ENCODE peak calls at places on chromosomes 12 and 14, in four cellular contexts. A, L, F and I are unnamed samples.
A peak's percentile ranks its signal among the peaks of the same experiment; 100 is the strongest.

GRCh38 chr14:47935332-47935731 is 259.9 kb upstream of the MDGA2 start:
- DNase-seq in A (no peak), L (no peak), F (no peak), I (no peak)

GRCh38 chr12:46556820-46557524 is 184.4 kb upstream of the SLC38A2 start:
- DNase-seq in F (no peak), A (no peak), L (no peak), I (no peak)

GRCh38 chr12:117209626-117210025 is 19.4 kb upstream of the FBXO21 start:
- DNase-seq in A (no peak), L (no peak), F (no peak), I (no peak)

GRCh38 chr14:51848120-51848519 is 12.3 kb upstream of the GNG2 start:
- DNase-seq in A (no peak), F (no peak), L (no peak), I (no peak)

GRCh38 chr12:6772331-6772695 is at the start of gene LAG3:
- DNase-seq in A (no peak), F (no peak), L (no peak), I (no peak)

GRCh38 chr12:88383405-88383804 is 196.9 kb downstream of the KITLG start:
- DNase-seq in F (no peak), A (no peak), L (no peak), I (no peak)

GRCh38 chr14:22177870-22178269 is 411.2 kb downstream of the DAD1 start:
- DNase-seq in F (no peak), A (no peak), L (no peak), I (no peak)

GRCh38 chr14:78982551-78982950 is 812.4 kb downstream of the NRXN3 start:
- DNase-seq in L (no peak), A (no peak), F (no peak), I (no peak)

GRCh38 chr14:76769636-76770292 is 8.5 kb downstream of the VASH1 start:
- DNase-seq in A (no peak), L (no peak), F (no peak), I (no peak)

GRCh38 chr14:22266683-22267082 is 322.3 kb downstream of the DAD1 start:
- DNase-seq in F (no peak), A (no peak), L (no peak), I (no peak)

GRCh38 chr14:59424707-59425106 is 40.5 kb downstream of the GPR135 start:
- DNase-seq in A (no peak), F (no peak), L (no peak), I (no peak)

GRCh38 chr12:82426081-82426480 is 67.8 kb downstream of the METTL25 start:
- DNase-seq in F (no peak), A (no peak), L (no peak), I (no peak)

GRCh38 chr14:52895000-52895399 is 55.9 kb downstream of the FERMT2 start:
- DNase-seq in L (no peak), A (no peak), F (no peak), I (no peak)

GRCh38 chr12:94545937-94546771 is 86.5 kb upstream of the CEP83 start:
- DNase-seq in A (peak; percentile 44), L (peak; percentile 19), F (peak; percentile 47), I (peak; percentile 74)

GRCh38 chr12:104460041-104460757 is 3.5 kb downstream of the CHST11 start:
- DNase-seq in A (no peak), F (no peak), L (no peak), I (no peak)

GRCh38 chr12:104460973-104461693 is 4.4 kb downstream of the CHST11 start:
- DNase-seq in F (no peak), L (no peak), A (no peak), I (no peak)

GRCh38 chr12:104462931-104463339 is 6.2 kb downstream of the CHST11 start:
- DNase-seq in L (peak; percentile 88), A (no peak), F (no peak), I (no peak)

GRCh38 chr12:104463371-104463770 is 6.6 kb downstream of the CHST11 start:
- DNase-seq in A (no peak), F (no peak), L (no peak), I (no peak)

DNA sequence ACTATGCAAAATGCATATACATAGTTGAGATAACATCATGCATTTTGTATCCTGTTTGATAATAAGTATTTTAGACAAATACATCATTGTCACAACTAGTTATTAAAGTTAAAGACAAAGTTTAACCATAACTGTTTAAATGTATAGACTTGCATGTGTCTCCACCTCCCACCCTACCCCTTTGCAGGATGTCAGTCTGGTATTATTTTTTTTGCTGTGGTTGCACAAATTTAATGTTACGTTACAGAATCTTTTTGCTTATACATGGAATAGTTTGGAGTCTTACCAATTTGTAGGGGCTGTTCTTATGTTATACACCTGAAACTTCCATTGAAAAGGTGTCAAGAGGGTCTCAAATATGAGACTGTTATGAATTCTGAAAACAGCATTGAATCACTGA is 5.6 kb downstream of the CHST11 start:
- DNase-seq in F (no peak), L (no peak), A (no peak), I (no peak)
- H3K9ac ChIP-seq in F (no peak overlapping the region), L (no peak overlapping the region), A (no peak overlapping the region), I (no peak overlapping the region)

GRCh38 chr14:105926415-105927093 is 400.2 kb downstream of the TMEM121 start:
- DNase-seq in F (no peak), L (no peak), A (no peak), I (no peak)
- H3K9me3 ChIP-seq in F (peaks cover 51% of the 10 kb centered on the region), L (no peaks in the 10 kb centered on the region), A (no peaks in the 10 kb centered on the region), I (no peaks in the 10 kb centered on the region)

DNA sequence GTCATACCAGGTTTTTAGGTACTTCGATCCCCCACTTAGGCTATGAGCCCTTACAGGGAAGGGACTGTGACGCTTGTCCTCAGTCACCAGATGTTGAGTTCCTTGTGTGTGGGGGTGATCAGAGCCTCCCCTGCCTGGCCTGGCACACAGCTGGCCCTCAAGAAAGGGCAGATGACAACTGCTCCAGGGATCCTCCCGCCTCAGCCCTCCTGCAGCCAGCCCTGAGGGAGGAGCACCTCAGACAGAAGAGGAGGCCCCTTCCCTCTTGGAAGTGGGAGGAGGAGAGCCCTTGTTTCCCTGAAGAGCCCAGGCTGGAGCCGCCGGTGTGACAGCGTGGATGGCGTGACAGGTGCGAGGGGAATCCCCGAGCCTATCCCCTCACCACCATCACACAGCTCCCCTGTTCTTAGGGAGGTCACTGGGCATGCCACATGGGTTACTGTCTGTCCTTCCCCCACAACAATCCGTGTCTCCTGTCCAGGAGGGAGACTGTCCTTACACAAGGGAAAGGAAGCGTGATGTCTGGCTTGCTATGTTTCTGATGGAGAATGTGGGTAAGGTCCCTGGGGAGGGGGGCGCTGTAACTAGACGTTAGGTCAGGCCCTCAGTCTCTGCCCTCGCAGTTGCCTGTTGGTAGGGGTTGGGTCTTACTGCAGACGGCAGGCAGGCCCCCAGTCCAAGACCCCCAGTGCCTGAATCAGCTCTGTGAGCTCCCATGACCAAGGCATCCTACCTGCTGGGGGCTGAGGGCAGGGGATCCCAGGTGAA is 31.5 kb downstream of the P2RX4 start:
- DNase-seq in A (no peak), L (no peak), F (no peak), I (no peak)
- TF ChIP-seq SUZ12 in A (no peak), L (no peak), F (no peak), I (no peak)

DNA sequence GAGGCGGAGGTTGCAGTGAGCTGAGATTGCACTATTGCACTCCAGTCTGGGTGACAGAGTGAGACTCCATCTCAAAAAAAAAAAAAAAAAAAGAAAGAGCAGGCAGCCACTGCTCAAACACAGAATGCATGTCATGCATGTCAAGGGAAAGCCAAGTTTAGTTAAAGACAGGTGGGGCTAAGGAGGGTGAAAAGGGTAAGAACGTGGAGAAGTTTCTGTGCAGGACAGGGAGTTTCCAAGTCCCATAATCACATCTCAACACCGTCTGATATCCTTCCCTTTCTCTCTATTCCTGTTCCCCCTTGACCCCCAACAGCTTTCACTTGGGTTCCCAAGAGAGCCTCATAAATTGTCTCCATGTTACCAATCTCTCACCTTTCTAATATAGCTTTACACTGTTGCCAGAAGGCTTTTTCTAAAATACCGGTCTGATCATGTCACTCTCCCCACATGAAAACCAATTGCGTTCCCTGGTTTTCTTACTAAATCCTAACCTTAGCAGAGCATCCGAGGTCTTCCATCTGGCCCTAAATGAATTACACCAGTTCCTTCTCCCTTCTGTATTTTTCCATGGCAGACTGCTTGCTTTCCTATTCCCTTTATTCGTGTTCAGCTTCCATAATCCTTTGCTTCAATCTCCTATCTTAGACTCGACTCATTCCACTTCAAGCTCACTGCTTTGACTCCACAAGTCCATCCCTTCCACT is 37.0 kb downstream of the LIMA1 start:
- DNase-seq in L (no peak), A (no peak), F (no peak), I (no peak)
- H3K9ac ChIP-seq in L (peak overlapping the region; percentile 46), A (no peak overlapping the region), F (no peak overlapping the region), I (no peak overlapping the region)